ENCODE peak calls at places on chromosomes 7 and 10, in seven cellular contexts. One of them, this sample, is unnamed.

GRCh38 chr7:33710608-33711007 is 194.7 kb upstream of the BMPER start:
- DNase-seq in iPS-NIHi11: no peak
- DNase-seq in neural crest cell: no peak
- DNase-seq in stimulated activated CD8-positive, alpha-beta memory T cell treated with anti-CD3 and anti-CD28 coated beads, Interleukin-2, amount 100 ng/mL, for 48 hours: no peak
- DNase-seq in GM03348: peak; percentile 58
- DNase-seq in testis: no peak
- DNase-seq in activated naive CD4-positive, alpha-beta T cell treated with anti-CD3 and anti-CD28 coated beads, Interleukin-2, amount 50 U/mL, for 72 hours: no peak
- DNase-seq in this sample: no peak

GRCh38 chr10:2439983-2440382 is 627.4 kb upstream of the PFKP start:
- DNase-seq in iPS-NIHi11: no peak
- DNase-seq in neural crest cell: no peak
- DNase-seq in stimulated activated CD8-positive, alpha-beta memory T cell treated with anti-CD3 and anti-CD28 coated beads, Interleukin-2, amount 100 ng/mL, for 48 hours: no peak
- DNase-seq in GM03348: no peak
- DNase-seq in testis: no peak
- DNase-seq in activated naive CD4-positive, alpha-beta T cell treated with anti-CD3 and anti-CD28 coated beads, Interleukin-2, amount 50 U/mL, for 72 hours: no peak
- DNase-seq in this sample: no peak

GRCh38 chr7:123154231-123154860 is 45.4 kb downstream of the SLC13A1 start:
- DNase-seq in iPS-NIHi11: peak; percentile 71
- DNase-seq in neural crest cell: peak; percentile 84
- DNase-seq in stimulated activated CD8-positive, alpha-beta memory T cell treated with anti-CD3 and anti-CD28 coated beads, Interleukin-2, amount 100 ng/mL, for 48 hours: peak; percentile 5
- DNase-seq in GM03348: peak; percentile 49
- DNase-seq in testis: peak; percentile 91
- DNase-seq in activated naive CD4-positive, alpha-beta T cell treated with anti-CD3 and anti-CD28 coated beads, Interleukin-2, amount 50 U/mL, for 72 hours: peak; percentile 49
- DNase-seq in this sample: peak; percentile 92

GRCh38 chr10:125997586-125997985 is 101.2 kb downstream of the FANK1 start:
- DNase-seq in iPS-NIHi11: no peak
- DNase-seq in neural crest cell: no peak
- DNase-seq in stimulated activated CD8-positive, alpha-beta memory T cell treated with anti-CD3 and anti-CD28 coated beads, Interleukin-2, amount 100 ng/mL, for 48 hours: no peak
- DNase-seq in GM03348: no peak
- DNase-seq in testis: no peak
- DNase-seq in activated naive CD4-positive, alpha-beta T cell treated with anti-CD3 and anti-CD28 coated beads, Interleukin-2, amount 50 U/mL, for 72 hours: no peak
- DNase-seq in this sample: no peak

GRCh38 chr10:117165557-117166419 is 27.7 kb upstream of the VAX1 start:
- DNase-seq in iPS-NIHi11: peak; percentile 87
- DNase-seq in neural crest cell: peak; percentile 73
- DNase-seq in stimulated activated CD8-positive, alpha-beta memory T cell treated with anti-CD3 and anti-CD28 coated beads, Interleukin-2, amount 100 ng/mL, for 48 hours: no peak
- DNase-seq in GM03348: peak; percentile 90
- DNase-seq in testis: peak; percentile 59
- DNase-seq in activated naive CD4-positive, alpha-beta T cell treated with anti-CD3 and anti-CD28 coated beads, Interleukin-2, amount 50 U/mL, for 72 hours: peak; percentile 28
- DNase-seq in this sample: peak; percentile 60

GRCh38 chr7:140899883-140900282 is 24.8 kb downstream of the BRAF start:
- DNase-seq in iPS-NIHi11: peak; percentile 37
- DNase-seq in neural crest cell: no peak
- DNase-seq in stimulated activated CD8-positive, alpha-beta memory T cell treated with anti-CD3 and anti-CD28 coated beads, Interleukin-2, amount 100 ng/mL, for 48 hours: no peak
- DNase-seq in GM03348: no peak
- DNase-seq in testis: no peak
- DNase-seq in activated naive CD4-positive, alpha-beta T cell treated with anti-CD3 and anti-CD28 coated beads, Interleukin-2, amount 50 U/mL, for 72 hours: no peak
- DNase-seq in this sample: no peak

GRCh38 chr10:95395947-95396449 is 105.2 kb upstream of the PDLIM1 start:
- DNase-seq in iPS-NIHi11: peak; percentile 37
- DNase-seq in neural crest cell: no peak
- DNase-seq in stimulated activated CD8-positive, alpha-beta memory T cell treated with anti-CD3 and anti-CD28 coated beads, Interleukin-2, amount 100 ng/mL, for 48 hours: no peak
- DNase-seq in GM03348: no peak
- DNase-seq in testis: no peak
- DNase-seq in activated naive CD4-positive, alpha-beta T cell treated with anti-CD3 and anti-CD28 coated beads, Interleukin-2, amount 50 U/mL, for 72 hours: no peak
- DNase-seq in this sample: no peak

GRCh38 chr7:5425507-5426225 is 2.0 kb upstream of the TNRC18 start:
- DNase-seq in iPS-NIHi11: no peak
- DNase-seq in neural crest cell: peak; percentile 61
- DNase-seq in stimulated activated CD8-positive, alpha-beta memory T cell treated with anti-CD3 and anti-CD28 coated beads, Interleukin-2, amount 100 ng/mL, for 48 hours: no peak
- DNase-seq in GM03348: peak; percentile 73
- DNase-seq in testis: peak; percentile 94
- DNase-seq in activated naive CD4-positive, alpha-beta T cell treated with anti-CD3 and anti-CD28 coated beads, Interleukin-2, amount 50 U/mL, for 72 hours: peak; percentile 10
- DNase-seq in this sample: peak; percentile 83

GRCh38 chr10:121823993-121824463 is 103.8 kb downstream of the ATE1 start:
- DNase-seq in iPS-NIHi11: peak; percentile 53
- DNase-seq in neural crest cell: no peak
- DNase-seq in stimulated activated CD8-positive, alpha-beta memory T cell treated with anti-CD3 and anti-CD28 coated beads, Interleukin-2, amount 100 ng/mL, for 48 hours: no peak
- DNase-seq in GM03348: peak; percentile 67
- DNase-seq in testis: no peak
- DNase-seq in activated naive CD4-positive, alpha-beta T cell treated with anti-CD3 and anti-CD28 coated beads, Interleukin-2, amount 50 U/mL, for 72 hours: no peak
- DNase-seq in this sample: peak; percentile 52

GRCh38 chr10:102413053-102413705 is 5.4 kb downstream of the PSD start:
- DNase-seq in iPS-NIHi11: peak; percentile 81
- DNase-seq in neural crest cell: peak; percentile 67
- DNase-seq in stimulated activated CD8-positive, alpha-beta memory T cell treated with anti-CD3 and anti-CD28 coated beads, Interleukin-2, amount 100 ng/mL, for 48 hours: no peak
- DNase-seq in GM03348: no peak
- DNase-seq in testis: no peak
- DNase-seq in activated naive CD4-positive, alpha-beta T cell treated with anti-CD3 and anti-CD28 coated beads, Interleukin-2, amount 50 U/mL, for 72 hours: no peak
- DNase-seq in this sample: no peak

GRCh38 chr10:88082391-88082790 is 219.0 kb downstream of the PTEN start:
- DNase-seq in iPS-NIHi11: no peak
- DNase-seq in neural crest cell: no peak
- DNase-seq in stimulated activated CD8-positive, alpha-beta memory T cell treated with anti-CD3 and anti-CD28 coated beads, Interleukin-2, amount 100 ng/mL, for 48 hours: no peak
- DNase-seq in GM03348: no peak
- DNase-seq in testis: no peak
- DNase-seq in activated naive CD4-positive, alpha-beta T cell treated with anti-CD3 and anti-CD28 coated beads, Interleukin-2, amount 50 U/mL, for 72 hours: no peak
- DNase-seq in this sample: no peak

GRCh38 chr10:6721964-6722615 is 142.0 kb upstream of the PRKCQ start:
- DNase-seq in iPS-NIHi11: no peak
- DNase-seq in neural crest cell: no peak
- DNase-seq in stimulated activated CD8-positive, alpha-beta memory T cell treated with anti-CD3 and anti-CD28 coated beads, Interleukin-2, amount 100 ng/mL, for 48 hours: no peak
- DNase-seq in GM03348: peak; percentile 62
- DNase-seq in testis: no peak
- DNase-seq in activated naive CD4-positive, alpha-beta T cell treated with anti-CD3 and anti-CD28 coated beads, Interleukin-2, amount 50 U/mL, for 72 hours: no peak
- DNase-seq in this sample: peak; percentile 94

GRCh38 chr10:111087968-111088505 is 11.2 kb downstream of the ADRA2A start:
- DNase-seq in iPS-NIHi11: no peak
- DNase-seq in neural crest cell: no peak
- DNase-seq in stimulated activated CD8-positive, alpha-beta memory T cell treated with anti-CD3 and anti-CD28 coated beads, Interleukin-2, amount 100 ng/mL, for 48 hours: no peak
- DNase-seq in GM03348: no peak
- DNase-seq in testis: no peak
- DNase-seq in activated naive CD4-positive, alpha-beta T cell treated with anti-CD3 and anti-CD28 coated beads, Interleukin-2, amount 50 U/mL, for 72 hours: no peak
- DNase-seq in this sample: no peak

GRCh38 chr10:59905735-59906416 is 480 bp downstream of the CCDC6 start:
- DNase-seq in iPS-NIHi11: no peak
- DNase-seq in neural crest cell: peak; percentile 4
- DNase-seq in stimulated activated CD8-positive, alpha-beta memory T cell treated with anti-CD3 and anti-CD28 coated beads, Interleukin-2, amount 100 ng/mL, for 48 hours: no peak
- DNase-seq in GM03348: no peak
- DNase-seq in testis: no peak
- DNase-seq in activated naive CD4-positive, alpha-beta T cell treated with anti-CD3 and anti-CD28 coated beads, Interleukin-2, amount 50 U/mL, for 72 hours: peak; percentile 30
- DNase-seq in this sample: no peak

GRCh38 chr7:115008465-115009114 is 86.7 kb downstream of the MDFIC start:
- DNase-seq in iPS-NIHi11: no peak
- DNase-seq in neural crest cell: no peak
- DNase-seq in stimulated activated CD8-positive, alpha-beta memory T cell treated with anti-CD3 and anti-CD28 coated beads, Interleukin-2, amount 100 ng/mL, for 48 hours: no peak
- DNase-seq in GM03348: peak; percentile 63
- DNase-seq in testis: peak; percentile 84
- DNase-seq in activated naive CD4-positive, alpha-beta T cell treated with anti-CD3 and anti-CD28 coated beads, Interleukin-2, amount 50 U/mL, for 72 hours: no peak
- DNase-seq in this sample: no peak

GRCh38 chr10:75444781-75445386 is 13.5 kb downstream of the LRMDA start:
- DNase-seq in iPS-NIHi11: no peak
- DNase-seq in neural crest cell: no peak
- DNase-seq in stimulated activated CD8-positive, alpha-beta memory T cell treated with anti-CD3 and anti-CD28 coated beads, Interleukin-2, amount 100 ng/mL, for 48 hours: no peak
- DNase-seq in GM03348: no peak
- DNase-seq in testis: no peak
- DNase-seq in activated naive CD4-positive, alpha-beta T cell treated with anti-CD3 and anti-CD28 coated beads, Interleukin-2, amount 50 U/mL, for 72 hours: no peak
- DNase-seq in this sample: peak; percentile 6

GRCh38 chr10:77556990-77557601 is 80.5 kb downstream of the KCNMA1 start:
- DNase-seq in iPS-NIHi11: no peak
- DNase-seq in neural crest cell: no peak
- DNase-seq in stimulated activated CD8-positive, alpha-beta memory T cell treated with anti-CD3 and anti-CD28 coated beads, Interleukin-2, amount 100 ng/mL, for 48 hours: no peak
- DNase-seq in GM03348: no peak
- DNase-seq in testis: no peak
- DNase-seq in activated naive CD4-positive, alpha-beta T cell treated with anti-CD3 and anti-CD28 coated beads, Interleukin-2, amount 50 U/mL, for 72 hours: no peak
- DNase-seq in this sample: no peak

GRCh38 chr10:77866598-77866997 is 60.0 kb downstream of the DLG5 start:
- DNase-seq in iPS-NIHi11: no peak
- DNase-seq in neural crest cell: no peak
- DNase-seq in stimulated activated CD8-positive, alpha-beta memory T cell treated with anti-CD3 and anti-CD28 coated beads, Interleukin-2, amount 100 ng/mL, for 48 hours: no peak
- DNase-seq in GM03348: no peak
- DNase-seq in testis: no peak
- DNase-seq in activated naive CD4-positive, alpha-beta T cell treated with anti-CD3 and anti-CD28 coated beads, Interleukin-2, amount 50 U/mL, for 72 hours: no peak
- DNase-seq in this sample: peak; percentile 20

GRCh38 chr10:12628964-12629766 is 279.8 kb downstream of the CAMK1D start:
- DNase-seq in iPS-NIHi11: no peak
- DNase-seq in neural crest cell: no peak
- DNase-seq in stimulated activated CD8-positive, alpha-beta memory T cell treated with anti-CD3 and anti-CD28 coated beads, Interleukin-2, amount 100 ng/mL, for 48 hours: no peak
- DNase-seq in GM03348: no peak
- DNase-seq in testis: no peak
- DNase-seq in activated naive CD4-positive, alpha-beta T cell treated with anti-CD3 and anti-CD28 coated beads, Interleukin-2, amount 50 U/mL, for 72 hours: no peak
- DNase-seq in this sample: no peak

GRCh38 chr10:69845574-69846251 is 44.0 kb downstream of the COL13A1 start:
- DNase-seq in iPS-NIHi11: no peak
- DNase-seq in neural crest cell: no peak
- DNase-seq in stimulated activated CD8-positive, alpha-beta memory T cell treated with anti-CD3 and anti-CD28 coated beads, Interleukin-2, amount 100 ng/mL, for 48 hours: no peak
- DNase-seq in GM03348: no peak
- DNase-seq in testis: peak; percentile 55
- DNase-seq in activated naive CD4-positive, alpha-beta T cell treated with anti-CD3 and anti-CD28 coated beads, Interleukin-2, amount 50 U/mL, for 72 hours: no peak
- DNase-seq in this sample: peak; percentile 17

GRCh38 chr10:105579112-105579511 is 938.0 kb downstream of the SORCS3 start:
- DNase-seq in iPS-NIHi11: no peak
- DNase-seq in neural crest cell: no peak
- DNase-seq in stimulated activated CD8-positive, alpha-beta memory T cell treated with anti-CD3 and anti-CD28 coated beads, Interleukin-2, amount 100 ng/mL, for 48 hours: no peak
- DNase-seq in GM03348: no peak
- DNase-seq in testis: no peak
- DNase-seq in activated naive CD4-positive, alpha-beta T cell treated with anti-CD3 and anti-CD28 coated beads, Interleukin-2, amount 50 U/mL, for 72 hours: no peak
- DNase-seq in this sample: no peak

GRCh38 chr10:61994404-61995031 is 93.0 kb downstream of the ARID5B start:
- DNase-seq in iPS-NIHi11: peak; percentile 40
- DNase-seq in neural crest cell: no peak
- DNase-seq in stimulated activated CD8-positive, alpha-beta memory T cell treated with anti-CD3 and anti-CD28 coated beads, Interleukin-2, amount 100 ng/mL, for 48 hours: no peak
- DNase-seq in GM03348: no peak
- DNase-seq in testis: no peak
- DNase-seq in activated naive CD4-positive, alpha-beta T cell treated with anti-CD3 and anti-CD28 coated beads, Interleukin-2, amount 50 U/mL, for 72 hours: no peak
- DNase-seq in this sample: no peak

GRCh38 chr10:79084972-79085597 is 16.3 kb downstream of the ZMIZ1 start:
- DNase-seq in iPS-NIHi11: no peak
- DNase-seq in neural crest cell: no peak
- DNase-seq in stimulated activated CD8-positive, alpha-beta memory T cell treated with anti-CD3 and anti-CD28 coated beads, Interleukin-2, amount 100 ng/mL, for 48 hours: no peak
- DNase-seq in GM03348: no peak
- DNase-seq in testis: no peak
- DNase-seq in activated naive CD4-positive, alpha-beta T cell treated with anti-CD3 and anti-CD28 coated beads, Interleukin-2, amount 50 U/mL, for 72 hours: no peak
- DNase-seq in this sample: no peak

GRCh38 chr7:30276203-30276900 is 8.0 kb upstream of the ZNRF2 start:
- DNase-seq in iPS-NIHi11: peak; percentile 57
- DNase-seq in neural crest cell: peak; percentile 39
- DNase-seq in stimulated activated CD8-positive, alpha-beta memory T cell treated with anti-CD3 and anti-CD28 coated beads, Interleukin-2, amount 100 ng/mL, for 48 hours: no peak
- DNase-seq in GM03348: peak; percentile 63
- DNase-seq in testis: peak; percentile 60
- DNase-seq in activated naive CD4-positive, alpha-beta T cell treated with anti-CD3 and anti-CD28 coated beads, Interleukin-2, amount 50 U/mL, for 72 hours: peak; percentile 54
- DNase-seq in this sample: peak; percentile 61

GRCh38 chr10:6218692-6219493 is 16.2 kb downstream of the PFKFB3 start:
- DNase-seq in iPS-NIHi11: no peak
- DNase-seq in neural crest cell: no peak
- DNase-seq in stimulated activated CD8-positive, alpha-beta memory T cell treated with anti-CD3 and anti-CD28 coated beads, Interleukin-2, amount 100 ng/mL, for 48 hours: no peak
- DNase-seq in GM03348: peak; percentile 78
- DNase-seq in testis: no peak
- DNase-seq in activated naive CD4-positive, alpha-beta T cell treated with anti-CD3 and anti-CD28 coated beads, Interleukin-2, amount 50 U/mL, for 72 hours: no peak
- DNase-seq in this sample: peak; percentile 99

GRCh38 chr7:92831716-92832622 is 4.4 kb downstream of the CDK6 start:
- DNase-seq in iPS-NIHi11: no peak
- DNase-seq in neural crest cell: no peak
- DNase-seq in stimulated activated CD8-positive, alpha-beta memory T cell treated with anti-CD3 and anti-CD28 coated beads, Interleukin-2, amount 100 ng/mL, for 48 hours: no peak
- DNase-seq in GM03348: peak; percentile 62
- DNase-seq in testis: no peak
- DNase-seq in activated naive CD4-positive, alpha-beta T cell treated with anti-CD3 and anti-CD28 coated beads, Interleukin-2, amount 50 U/mL, for 72 hours: no peak
- DNase-seq in this sample: peak; percentile 85

GRCh38 chr10:114009281-114009996 is 34.2 kb upstream of the ADRB1 start:
- DNase-seq in iPS-NIHi11: no peak
- DNase-seq in neural crest cell: no peak
- DNase-seq in stimulated activated CD8-positive, alpha-beta memory T cell treated with anti-CD3 and anti-CD28 coated beads, Interleukin-2, amount 100 ng/mL, for 48 hours: no peak
- DNase-seq in GM03348: no peak
- DNase-seq in testis: no peak
- DNase-seq in activated naive CD4-positive, alpha-beta T cell treated with anti-CD3 and anti-CD28 coated beads, Interleukin-2, amount 50 U/mL, for 72 hours: no peak
- DNase-seq in this sample: no peak

GRCh38 chr7:157021071-157021891 is 10.8 kb upstream of the MNX1 start:
- DNase-seq in iPS-NIHi11: peak; percentile 58
- DNase-seq in neural crest cell: no peak
- DNase-seq in stimulated activated CD8-positive, alpha-beta memory T cell treated with anti-CD3 and anti-CD28 coated beads, Interleukin-2, amount 100 ng/mL, for 48 hours: no peak
- DNase-seq in GM03348: no peak
- DNase-seq in testis: no peak
- DNase-seq in activated naive CD4-positive, alpha-beta T cell treated with anti-CD3 and anti-CD28 coated beads, Interleukin-2, amount 50 U/mL, for 72 hours: peak; percentile 18
- DNase-seq in this sample: no peak

GRCh38 chr7:81886211-81886764 is 116.4 kb upstream of the HGF start:
- DNase-seq in iPS-NIHi11: no peak
- DNase-seq in neural crest cell: no peak
- DNase-seq in stimulated activated CD8-positive, alpha-beta memory T cell treated with anti-CD3 and anti-CD28 coated beads, Interleukin-2, amount 100 ng/mL, for 48 hours: no peak
- DNase-seq in GM03348: no peak
- DNase-seq in testis: no peak
- DNase-seq in activated naive CD4-positive, alpha-beta T cell treated with anti-CD3 and anti-CD28 coated beads, Interleukin-2, amount 50 U/mL, for 72 hours: no peak
- DNase-seq in this sample: no peak

GRCh38 chr7:1545417-1546246 is 10.4 kb downstream of the TMEM184A start:
- DNase-seq in iPS-NIHi11: no peak
- DNase-seq in neural crest cell: no peak
- DNase-seq in stimulated activated CD8-positive, alpha-beta memory T cell treated with anti-CD3 and anti-CD28 coated beads, Interleukin-2, amount 100 ng/mL, for 48 hours: no peak
- DNase-seq in GM03348: no peak
- DNase-seq in testis: no peak
- DNase-seq in activated naive CD4-positive, alpha-beta T cell treated with anti-CD3 and anti-CD28 coated beads, Interleukin-2, amount 50 U/mL, for 72 hours: no peak
- DNase-seq in this sample: no peak